ENCODE peak calls at places on chromosomes 2 and 18, in five cellular contexts. Z is hepatocyte; C is activated CD4-positive, alpha-beta T cell treated with anti-CD3 and anti-CD28 coated beads for 48 hours; U is substantia nigra; P is germinal center. I is an unnamed sample.

GRCh38 chr2:214193943-214194342 is 216.9 kb upstream of the VWC2L start:
- DNase-seq in Z (no peak), C (no peak), U (no peak), P (no peak), I (no peak)

GRCh38 chr2:221716434-221717303 is 144.6 kb upstream of the EPHA4 start:
- DNase-seq in Z (peak), C (no peak), U (no peak), P (no peak), I (no peak)

GRCh38 chr2:172772637-172773036 is 37.0 kb downstream of the RAPGEF4 start:
- DNase-seq in Z (peak), C (no peak), U (no peak), P (no peak), I (no peak)

GRCh38 chr2:189285962-189286648 is 106.5 kb upstream of the COL5A2 start:
- DNase-seq in Z (peak), C (no peak), U (no peak), P (no peak), I (no peak)

GRCh38 chr2:8966123-8966908 is 37.2 kb downstream of the MBOAT2 start:
- DNase-seq in Z (no peak), C (no peak), U (no peak), P (no peak), I (no peak)

GRCh38 chr18:53385889-53386288 is 838.6 kb downstream of the MBD2 start:
- DNase-seq in Z (no peak), C (no peak), U (no peak), P (no peak), I (no peak)

GRCh38 chr2:160242863-160243552 is 42.9 kb upstream of the ITGB6 start:
- DNase-seq in Z (no peak), C (no peak), U (no peak), P (no peak), I (no peak)

GRCh38 chr2:20624156-20624883 is 26.6 kb downstream of the HS1BP3 start:
- DNase-seq in Z (no peak), C (no peak), U (no peak), P (no peak), I (no peak)

GRCh38 chr2:98445167-98445522 is 487 bp downstream of the INPP4A start:
- DNase-seq in Z (no peak), C (peak), U (no peak), P (peak), I (peak)

GRCh38 chr2:172178035-172178434 is 75.3 kb upstream of the DLX2 start:
- DNase-seq in Z (no peak), C (no peak), U (no peak), P (no peak), I (no peak)

GRCh38 chr2:96143848-96144480 is 1.3 kb downstream of the DUSP2 start:
- DNase-seq in Z (no peak), C (peak), U (no peak), P (peak), I (peak)

GRCh38 chr2:238921681-238922319 is 73.9 kb downstream of the TWIST2 start:
- DNase-seq in Z (no peak), C (no peak), U (no peak), P (no peak), I (no peak)

GRCh38 chr2:29155578-29155977 is 40.4 kb downstream of the CLIP4 start:
- DNase-seq in Z (no peak), C (no peak), U (no peak), P (no peak), I (no peak)

GRCh38 chr2:214019229-214019972 is 391.5 kb upstream of the VWC2L start:
- DNase-seq in Z (peak), C (peak), U (no peak), P (no peak), I (no peak)

GRCh38 chr2:218030409-218031195 is 27.8 kb upstream of the TNS1 start:
- DNase-seq in Z (no peak), C (no peak), U (no peak), P (no peak), I (peak)